ENCODE peak calls at places on chromosomes 13 and 19, in four cellular contexts. One of them, this sample, is unnamed.

GRCh38 chr13:86567119-86567518 is 767.9 kb upstream of the SLITRK6 start:
- DNase-seq in psoas muscle: no peak
- DNase-seq in mucosa of descending colon: no peak
- DNase-seq in HFFc6: no peak
- DNase-seq in this sample: no peak

GRCh38 chr19:34490141-34490766 is 8.7 kb downstream of the WTIP start:
- DNase-seq in mucosa of descending colon: no peak
- DNase-seq in psoas muscle: no peak
- DNase-seq in HFFc6: no peak
- DNase-seq in this sample: no peak

GRCh38 chr19:32318884-32319520 is 26.4 kb upstream of the ZNF507 start:
- DNase-seq in mucosa of descending colon: no peak
- DNase-seq in psoas muscle: no peak
- DNase-seq in HFFc6: no peak
- DNase-seq in this sample: no peak

GRCh38 chr13:50916701-50917184 is 7.2 kb downstream of the RNASEH2B start:
- DNase-seq in HFFc6: no peak
- DNase-seq in psoas muscle: no peak
- DNase-seq in mucosa of descending colon: no peak
- DNase-seq in this sample: no peak

GRCh38 chr19:33171916-33172359 is 22.2 kb upstream of the LRP3 start:
- DNase-seq in HFFc6: peak; percentile 60
- DNase-seq in psoas muscle: no peak
- DNase-seq in mucosa of descending colon: no peak
- DNase-seq in this sample: no peak

GRCh38 chr19:18426416-18426767 is 7.2 kb downstream of the SSBP4 start:
- DNase-seq in mucosa of descending colon: no peak
- DNase-seq in HFFc6: no peak
- DNase-seq in psoas muscle: no peak
- DNase-seq in this sample: no peak

GRCh38 chr13:112782433-112783010 is 92.7 kb downstream of the ATP11A start:
- DNase-seq in mucosa of descending colon: no peak
- DNase-seq in psoas muscle: no peak
- DNase-seq in HFFc6: no peak
- DNase-seq in this sample: peak; percentile 13

GRCh38 chr19:1796395-1797142 is 15.5 kb downstream of the ATP8B3 start:
- DNase-seq in HFFc6: no peak
- DNase-seq in mucosa of descending colon: peak; percentile 38
- DNase-seq in psoas muscle: no peak
- DNase-seq in this sample: no peak

GRCh38 chr19:48400018-48400742 is 6.7 kb downstream of the GRIN2D start:
- DNase-seq in HFFc6: peak; percentile 77
- DNase-seq in mucosa of descending colon: peak; percentile 75
- DNase-seq in psoas muscle: peak; percentile 76
- DNase-seq in this sample: peak; percentile 61

GRCh38 chr19:16293133-16294085 is 31.2 kb upstream of the KLF2 start:
- DNase-seq in mucosa of descending colon: no peak
- DNase-seq in psoas muscle: peak; percentile 84
- DNase-seq in HFFc6: peak; percentile 72
- DNase-seq in this sample: peak; percentile 66

GRCh38 chr19:21147540-21147939 is 5.7 kb downstream of the ZNF431 start:
- DNase-seq in psoas muscle: no peak
- DNase-seq in HFFc6: no peak
- DNase-seq in mucosa of descending colon: no peak
- DNase-seq in this sample: no peak

GRCh38 chr13:51920786-51921185 is 59.0 kb downstream of the CCDC70 start:
- DNase-seq in HFFc6: no peak
- DNase-seq in psoas muscle: no peak
- DNase-seq in mucosa of descending colon: no peak
- DNase-seq in this sample: no peak

GRCh38 chr13:84645196-84646071 is 763.2 kb upstream of the SLITRK1 start:
- DNase-seq in psoas muscle: no peak
- DNase-seq in HFFc6: peak; percentile 93
- DNase-seq in mucosa of descending colon: no peak
- DNase-seq in this sample: no peak

GRCh38 chr13:85582890-85583289 is 216.3 kb downstream of the SLITRK6 start:
- DNase-seq in mucosa of descending colon: no peak
- DNase-seq in psoas muscle: no peak
- DNase-seq in HFFc6: no peak
- DNase-seq in this sample: no peak

GRCh38 chr19:3617463-3617862 is 9.1 kb downstream of the CACTIN start:
- DNase-seq in HFFc6: no peak
- DNase-seq in psoas muscle: no peak
- DNase-seq in mucosa of descending colon: no peak
- DNase-seq in this sample: peak; percentile 75

GRCh38 chr13:102452831-102453230 is 51.0 kb upstream of the FGF14 start:
- DNase-seq in HFFc6: no peak
- DNase-seq in mucosa of descending colon: no peak
- DNase-seq in psoas muscle: no peak
- DNase-seq in this sample: no peak

GRCh38 chr19:45768644-45769053 is 403 bp downstream of the SIX5 start:
- DNase-seq in mucosa of descending colon: peak; percentile 70
- DNase-seq in HFFc6: no peak
- DNase-seq in psoas muscle: peak; percentile 78
- DNase-seq in this sample: peak; percentile 54

GRCh38 chr13:89688908-89689307 is 1658.6 kb upstream of the MIR17HG start:
- DNase-seq in HFFc6: no peak
- DNase-seq in psoas muscle: no peak
- DNase-seq in mucosa of descending colon: no peak
- DNase-seq in this sample: no peak

GRCh38 chr13:106617561-106617960 is 49.6 kb upstream of the ARGLU1 start:
- DNase-seq in HFFc6: peak; percentile 18
- DNase-seq in mucosa of descending colon: no peak
- DNase-seq in psoas muscle: no peak
- DNase-seq in this sample: no peak

GRCh38 chr19:48696353-48697010 is 711 bp downstream of the FUT2 start:
- DNase-seq in mucosa of descending colon: peak; percentile 56
- DNase-seq in HFFc6: no peak
- DNase-seq in psoas muscle: no peak
- DNase-seq in this sample: peak; percentile 47

GRCh38 chr19:6033744-6034264 is 55.9 kb upstream of the RANBP3 start:
- DNase-seq in HFFc6: no peak
- DNase-seq in mucosa of descending colon: no peak
- DNase-seq in psoas muscle: no peak
- DNase-seq in this sample: no peak

GRCh38 chr13:112859817-112860190 is 109.2 kb upstream of the MCF2L start:
- DNase-seq in mucosa of descending colon: peak; percentile 52
- DNase-seq in HFFc6: no peak
- DNase-seq in psoas muscle: peak; percentile 55
- DNase-seq in this sample: no peak

GRCh38 chr19:33245948-33246728 is 20.5 kb upstream of the SLC7A10 start:
- DNase-seq in mucosa of descending colon: peak; percentile 52
- DNase-seq in HFFc6: no peak
- DNase-seq in psoas muscle: peak; percentile 71
- DNase-seq in this sample: no peak

GRCh38 chr19:40279120-40279551 is 6.0 kb downstream of the AKT2 start:
- DNase-seq in HFFc6: no peak
- DNase-seq in mucosa of descending colon: peak; percentile 65
- DNase-seq in psoas muscle: peak; percentile 87
- DNase-seq in this sample: no peak

GRCh38 chr13:110506859-110507566 is 54.5 kb downstream of the RAB20 start:
- DNase-seq in mucosa of descending colon: peak; percentile 85
- DNase-seq in HFFc6: no peak
- DNase-seq in psoas muscle: peak; percentile 72
- DNase-seq in this sample: peak; percentile 94

GRCh38 chr13:110138009-110138699 is 168.8 kb downstream of the COL4A1 start:
- DNase-seq in psoas muscle: peak; percentile 88
- DNase-seq in HFFc6: peak; percentile 73
- DNase-seq in mucosa of descending colon: peak; percentile 71
- DNase-seq in this sample: peak; percentile 55

GRCh38 chr13:46475586-46475991 is 77.4 kb upstream of the LRCH1 start:
- DNase-seq in HFFc6: peak; percentile 33
- DNase-seq in mucosa of descending colon: no peak
- DNase-seq in psoas muscle: no peak
- DNase-seq in this sample: no peak

GRCh38 chr19:1942078-1942933 is 1.3 kb downstream of the CSNK1G2 start:
- DNase-seq in HFFc6: peak; percentile 49
- DNase-seq in mucosa of descending colon: peak; percentile 90
- DNase-seq in psoas muscle: peak; percentile 83
- DNase-seq in this sample: peak; percentile 75

GRCh38 chr19:39167461-39168257 is 29.1 kb upstream of the NCCRP1 start:
- DNase-seq in mucosa of descending colon: peak; percentile 74
- DNase-seq in HFFc6: no peak
- DNase-seq in psoas muscle: no peak
- DNase-seq in this sample: peak; percentile 87

GRCh38 chr19:6718741-6719539 is 1.5 kb downstream of the C3 start:
- DNase-seq in HFFc6: no peak
- DNase-seq in mucosa of descending colon: peak; percentile 66
- DNase-seq in psoas muscle: peak; percentile 81
- DNase-seq in this sample: no peak

GRCh38 chr13:31965361-31966066 is 66.1 kb upstream of the FRY start:
- DNase-seq in HFFc6: peak; percentile 30
- DNase-seq in mucosa of descending colon: no peak
- DNase-seq in psoas muscle: no peak
- DNase-seq in this sample: no peak

GRCh38 chr13:51793570-51794273 is 10.2 kb downstream of the DHRS12 start:
- DNase-seq in HFFc6: peak; percentile 77
- DNase-seq in psoas muscle: no peak
- DNase-seq in mucosa of descending colon: no peak
- DNase-seq in this sample: no peak

GRCh38 chr19:8069116-8069973 is 16.8 kb downstream of the CCL25 start:
- DNase-seq in psoas muscle: no peak
- DNase-seq in HFFc6: no peak
- DNase-seq in mucosa of descending colon: no peak
- DNase-seq in this sample: no peak

GRCh38 chr13:45786293-45786920 is 65.1 kb downstream of the SIAH3 start:
- DNase-seq in HFFc6: no peak
- DNase-seq in mucosa of descending colon: no peak
- DNase-seq in psoas muscle: no peak
- DNase-seq in this sample: peak; percentile 47

GRCh38 chr13:23637813-23638212 is 67.6 kb downstream of the TNFRSF19 start:
- DNase-seq in psoas muscle: no peak
- DNase-seq in mucosa of descending colon: no peak
- DNase-seq in HFFc6: no peak
- DNase-seq in this sample: no peak

GRCh38 chr13:64551755-64552154 is 2678.4 kb downstream of the PCDH9 start:
- DNase-seq in HFFc6: peak; percentile 76
- DNase-seq in mucosa of descending colon: no peak
- DNase-seq in psoas muscle: no peak
- DNase-seq in this sample: no peak